ENCODE peak calls at places on chromosomes 7 and 10, in eight cellular contexts. M is GM23248, Z is hepatocyte, J is neural progenitor cell, N is MM.1S, S is HCT116, G is PC-3, A is SK-N-SH. C is an unnamed sample. For H3K4me1 and H4K20me1, the result is how much of the 10 kb centered on the place peaks cover.

GRCh38 chr10:93357680-93358079 is 124.5 kb downstream of the MYOF start:
- DNase-seq in S (no peak), G (peak), Z (peak), J (peak), N (peak), A (peak), M (peak), C (peak)

GRCh38 chr7:25906003-25906402 is 246.0 kb upstream of the NFE2L3 start:
- DNase-seq in G (no peak), M (no peak), S (no peak), Z (no peak), J (no peak), N (peak), A (no peak), C (no peak)

GRCh38 chr7:13159467-13160184 is 472.2 kb downstream of the ARL4A start:
- DNase-seq in A (no peak), Z (no peak), J (no peak), S (no peak), N (peak), G (no peak), M (no peak), C (no peak)

GRCh38 chr7:33432825-33433224 is 303.5 kb downstream of the BBS9 start:
- DNase-seq in M (no peak), Z (no peak), J (no peak), S (no peak), G (peak), A (no peak), N (no peak), C (no peak)

GRCh38 chr10:78272329-78272728 is 238.7 kb downstream of the RPS24 start:
- DNase-seq in G (no peak), J (no peak), Z (no peak), S (no peak), A (no peak), M (no peak), N (no peak), C (no peak)

GRCh38 chr7:68676789-68677535 is 921.3 kb upstream of the AUTS2 start:
- DNase-seq in G (no peak), Z (no peak), M (no peak), N (no peak), A (no peak), J (no peak), S (no peak), C (no peak)

GRCh38 chr10:65570143-65571010 is 1355.5 kb upstream of the LRRTM3 start:
- DNase-seq in G (peak), N (no peak), Z (peak), A (peak), M (no peak), J (peak), S (peak), C (no peak)

GRCh38 chr7:5284304-5285281 is 1.9 kb downstream of the SLC29A4 start:
- DNase-seq in N (peak), M (no peak), S (peak), G (peak), A (peak), J (peak), Z (peak), C (peak)

GRCh38 chr10:31121074-31121685 is 89.5 kb upstream of the ZNF438 start:
- DNase-seq in J (no peak), G (no peak), Z (no peak), S (no peak), N (no peak), M (peak), A (no peak), C (no peak)

GRCh38 chr10:132787253-132788179 is 1.6 kb upstream of the NKX6-2 start:
- DNase-seq in M (no peak), G (no peak), N (no peak), J (peak), Z (peak), A (peak), S (no peak), C (no peak)

GRCh38 chr7:157780721-157781120 is 443.9 kb downstream of the DNAJB6 start:
- DNase-seq in G (no peak), A (no peak), N (no peak), M (no peak), Z (no peak), S (no peak), J (no peak), C (no peak)

GRCh38 chr10:60914676-60915075 is 29.3 kb downstream of the RHOBTB1 start:
- DNase-seq in M (peak), S (no peak), Z (no peak), G (no peak), N (no peak), J (no peak), A (no peak), C (no peak)

GRCh38 chr10:101840741-101841453 is 2.7 kb downstream of the KCNIP2 start:
- DNase-seq in N (peak), S (peak), M (peak), G (peak), A (peak), Z (peak), J (peak), C (peak)

GRCh38 chr7:57868771-57869483 is 418.9 kb downstream of the ZNF716 start:
- DNase-seq in S (no peak), N (no peak), M (peak), Z (peak), A (peak), J (no peak), G (peak), C (no peak)

GRCh38 chr7:29243777-29244655 is 49.4 kb downstream of the CHN2 start:
- DNase-seq in S (peak), N (peak), G (no peak), A (no peak), Z (no peak), M (no peak), J (no peak), C (peak)

GRCh38 chr7:155907450-155908177 is 95.4 kb upstream of the SHH start:
- DNase-seq in A (no peak), N (no peak), S (no peak), J (no peak), Z (peak), G (no peak), M (no peak), C (no peak)

GRCh38 chr7:132117181-132117580 is 459.1 kb downstream of the PLXNA4 start:
- DNase-seq in G (peak), N (no peak), A (peak), Z (peak), S (no peak), M (peak), J (no peak), C (no peak)

GRCh38 chr10:84310470-84310869 is 17.9 kb upstream of the CCSER2 start:
- DNase-seq in M (peak), A (no peak), S (no peak), Z (no peak), N (no peak), G (no peak), J (no peak), C (no peak)

GRCh38 chr10:20492447-20492846 is 404.7 kb downstream of the NEBL start:
- DNase-seq in S (no peak), J (peak), N (no peak), A (peak), Z (peak), M (no peak), G (no peak), C (no peak)

GRCh38 chr10:59143550-59143949 is 32.9 kb upstream of the PHYHIPL start:
- DNase-seq in A (no peak), J (no peak), Z (no peak), G (no peak), S (no peak), M (no peak), N (no peak), C (no peak)

GRCh38 chr10:36094091-36094490 is 452.0 kb upstream of the FZD8 start:
- DNase-seq in M (peak), Z (no peak), N (no peak), A (no peak), J (no peak), S (no peak), G (peak), C (no peak)

GRCh38 chr10:36097696-36098095 is 455.6 kb upstream of the FZD8 start:
- DNase-seq in M (no peak), S (no peak), Z (no peak), J (no peak), A (no peak), G (peak), N (no peak), C (no peak)

DNA sequence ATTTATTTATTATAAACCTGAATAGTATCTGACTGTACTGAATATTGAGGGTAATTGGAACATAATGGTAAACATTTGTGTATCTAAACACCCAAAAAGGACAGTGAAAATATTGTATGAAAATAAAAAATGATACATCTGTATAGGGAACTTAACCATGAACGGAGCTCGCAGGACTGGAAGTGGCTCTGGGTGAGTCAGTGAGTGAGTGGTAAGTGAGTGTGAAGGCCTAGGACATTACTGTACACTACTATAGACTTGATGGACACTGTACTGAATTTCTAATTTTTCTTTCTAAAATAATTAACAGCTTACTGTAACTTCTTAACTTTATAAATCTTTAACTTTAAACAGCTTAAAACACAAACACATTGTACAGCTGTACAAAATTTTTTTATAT is 454.5 kb upstream of the FZD8 start:
- DNase-seq in S (no peak), G (peak), M (peak), Z (no peak), N (no peak), A (no peak), J (no peak), C (no peak)
- TF ChIP-seq EZH2phosphoT487 in S (no peak), G (no peak), M (no peak), Z (no peak), N (no peak), A (no peak), J (no peak), C (no peak)

GRCh38 chr7:47535033-47535703 is 46.7 kb downstream of the TNS3 start:
- DNase-seq in A (peak), S (no peak), N (no peak), Z (peak), G (no peak), M (peak), J (peak), C (no peak)
- H3K4me1 ChIP-seq in A (under half), S (under half), N (under half), Z (half or more), G (half or more), M (under half), J (under half), C (under half)

DNA sequence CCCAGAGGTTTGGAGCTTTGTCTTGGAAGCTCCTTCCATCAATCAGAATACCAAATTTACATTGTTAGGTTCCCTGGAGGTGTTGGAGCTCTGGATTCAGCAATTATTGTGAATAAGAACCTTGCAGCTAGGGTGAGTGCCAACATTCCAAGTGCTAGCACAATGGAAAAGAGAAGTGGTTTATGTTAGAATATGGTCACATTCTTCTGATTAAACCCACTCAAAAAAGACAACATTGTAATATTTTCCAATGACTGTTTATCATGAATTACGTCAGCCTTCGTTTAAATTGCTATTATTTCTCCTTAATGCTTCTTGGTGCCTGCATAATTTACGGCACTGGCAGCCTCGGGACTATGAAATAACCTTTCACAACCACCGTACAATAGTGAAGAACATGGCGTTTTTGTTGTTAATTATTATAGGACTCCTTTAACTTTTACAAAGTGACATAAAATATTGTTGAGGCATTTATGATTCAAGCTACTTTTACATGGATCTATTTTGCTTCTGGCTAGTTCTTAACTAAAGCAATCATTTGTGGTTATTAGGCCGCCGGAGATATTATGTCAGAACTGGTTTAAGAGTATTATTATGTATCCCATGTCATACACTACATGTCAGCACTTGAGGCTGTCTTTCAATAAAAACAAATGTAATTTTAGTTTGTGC is 117.7 kb downstream of the ARID5B start:
- DNase-seq in A (no peak), S (no peak), J (no peak), Z (no peak), N (no peak), M (peak), G (no peak), C (no peak)
- H4K20me1 ChIP-seq in A (under half), S (under half), J (under half), Z (under half), N (under half), M (under half), G (under half), C (under half)

GRCh38 chr7:36393826-36394225 is 4.2 kb downstream of the ANLN start:
- DNase-seq in S (no peak), J (no peak), Z (no peak), G (no peak), A (no peak), M (no peak), N (no peak), C (peak)
- TF ChIP-seq EZH2phosphoT487 in S (no peak), J (no peak), Z (no peak), G (no peak), A (no peak), M (no peak), N (no peak), C (no peak)

GRCh38 chr10:118904284-118904683 is 125.2 kb upstream of the NANOS1 start:
- DNase-seq in S (no peak), G (no peak), Z (no peak), A (no peak), N (no peak), J (no peak), M (no peak), C (no peak)
- H3K4me1 ChIP-seq in S (under half), G (under half), Z (under half), A (under half), N (under half), J (under half), M (under half), C (under half)

GRCh38 chr7:27203964-27204594 is 4.2 kb upstream of the HOXA13 start:
- DNase-seq in A (no peak), Z (no peak), N (no peak), J (no peak), M (no peak), S (no peak), G (peak), C (no peak)

GRCh38 chr7:27201231-27202017 is 1.5 kb upstream of the HOXA13 start:
- DNase-seq in S (no peak), Z (no peak), N (no peak), A (no peak), G (peak), M (peak), J (no peak), C (peak)

GRCh38 chr7:27203378-27203953 is 3.6 kb upstream of the HOXA13 start:
- DNase-seq in A (no peak), G (peak), M (no peak), Z (no peak), S (no peak), J (no peak), N (no peak), C (no peak)

GRCh38 chr7:27202018-27202740 is 2.3 kb upstream of the HOXA13 start:
- DNase-seq in N (no peak), Z (no peak), G (peak), M (no peak), J (no peak), A (no peak), S (no peak), C (no peak)

DNA sequence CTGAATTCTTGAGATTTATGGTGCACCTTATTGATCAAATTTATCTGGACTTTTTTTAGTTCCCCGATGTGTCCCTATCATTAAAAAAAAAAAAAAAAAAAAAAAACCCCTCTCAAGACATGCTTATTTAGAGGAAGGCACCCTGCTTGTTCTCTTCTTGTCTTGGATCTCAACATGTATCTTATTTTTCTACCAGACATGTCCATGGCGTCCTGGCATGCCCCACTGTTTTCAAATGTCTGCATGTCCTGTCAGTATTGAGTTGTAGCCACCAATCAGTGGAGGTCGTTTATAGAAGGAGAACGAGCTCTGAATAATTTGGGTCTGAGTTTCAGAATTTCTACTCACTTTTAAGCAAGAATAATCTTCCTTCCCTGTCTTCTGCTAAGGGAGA is 2.8 kb upstream of the HOXA13 start:
- DNase-seq in G (no peak), S (no peak), M (no peak), N (no peak), Z (no peak), J (no peak), A (no peak), C (no peak)
- H4K20me1 ChIP-seq in G (under half), S (under half), M (under half), N (under half), Z (under half), J (half or more), A (under half), C (under half)

C was measured in OCI-LY7.